ENCODE peak calls at places on chromosomes 2 and 18, in ten cellular contexts. M, N, J, V, U, R, G, A, H and B are unnamed samples.

GRCh38 chr2:236970656-236971010 is 115.1 kb upstream of the COPS8 start:
- DNase-seq in M (no peak), N (no peak), J (peak; percentile 81), V (no peak), U (no peak), R (no peak), G (no peak), A (peak; percentile 63), H (no peak), B (no peak)

GRCh38 chr18:36303203-36303844 is 5.8 kb downstream of the FHOD3 start:
- DNase-seq in M (no peak), N (no peak), J (no peak), V (peak; percentile 29), U (no peak), R (no peak), G (no peak), A (no peak), H (no peak), B (no peak)

GRCh38 chr18:74256190-74256589 is 35.6 kb downstream of the CYB5A start:
- DNase-seq in M (peak; percentile 81), N (no peak), J (no peak), V (no peak), U (no peak), R (no peak), G (peak; percentile 37), A (no peak), H (no peak), B (no peak)

GRCh38 chr2:210190345-210190744 is 19.1 kb upstream of the KANSL1L start:
- DNase-seq in M (no peak), N (no peak), J (no peak), V (no peak), U (no peak), R (no peak), G (no peak), A (no peak), H (no peak), B (no peak)

GRCh38 chr2:111694690-111695089 is 189.3 kb downstream of the ANAPC1 start:
- DNase-seq in M (no peak), N (peak; percentile 96), J (peak; percentile 100), V (no peak), U (no peak), R (peak; percentile 100), G (no peak), A (peak; percentile 100), H (peak; percentile 47), B (no peak)

GRCh38 chr2:47083886-47084682 is 71.0 kb downstream of the STPG4 start:
- DNase-seq in M (peak; percentile 53), N (no peak), J (peak; percentile 62), V (no peak), U (no peak), R (no peak), G (peak; percentile 55), A (no peak), H (no peak), B (no peak)

GRCh38 chr2:237488901-237489860 is 2.1 kb downstream of the MLPH start:
- DNase-seq in M (no peak), N (peak; percentile 65), J (peak; percentile 49), V (no peak), U (no peak), R (peak; percentile 72), G (no peak), A (peak; percentile 51), H (peak; percentile 98), B (no peak)

GRCh38 chr2:223916181-223916900 is 28.8 kb downstream of the WDFY1 start:
- DNase-seq in M (no peak), N (no peak), J (no peak), V (no peak), U (no peak), R (no peak), G (no peak), A (no peak), H (no peak), B (no peak)

GRCh38 chr2:10043256-10043905 is at the start of gene KLF11:
- DNase-seq in M (peak; percentile 99), N (peak; percentile 85), J (peak; percentile 78), V (peak; percentile 93), U (peak; percentile 88), R (peak; percentile 81), G (peak; percentile 95), A (peak; percentile 83), H (peak; percentile 72), B (peak; percentile 94)

GRCh38 chr2:10041711-10042110 is 1.6 kb upstream of the KLF11 start:
- DNase-seq in M (no peak), N (no peak), J (no peak), V (no peak), U (no peak), R (no peak), G (no peak), A (no peak), H (no peak), B (no peak)

GRCh38 chr2:10039658-10040410 is 3.5 kb upstream of the KLF11 start:
- DNase-seq in M (peak; percentile 56), N (peak; percentile 13), J (peak; percentile 55), V (no peak), U (no peak), R (peak; percentile 36), G (no peak), A (peak; percentile 46), H (no peak), B (no peak)

GRCh38 chr2:10043906-10044601 is 704 bp downstream of the KLF11 start:
- DNase-seq in M (peak; percentile 98), N (peak; percentile 91), J (peak; percentile 92), V (peak; percentile 91), U (peak; percentile 93), R (peak; percentile 87), G (peak; percentile 99), A (peak; percentile 92), H (peak; percentile 84), B (peak; percentile 93)

GRCh38 chr2:10042301-10043161 is 819 bp upstream of the KLF11 start:
- DNase-seq in M (no peak), N (peak; percentile 44), J (peak; percentile 57), V (peak; percentile 71), U (no peak), R (peak; percentile 58), G (peak; percentile 89), A (peak; percentile 61), H (peak; percentile 47), B (peak; percentile 56)
- TF ChIP-seq CTCF in M (no peak), N (no peak), J (no peak), V (no peak), U (no peak), R (no peak), G (peak; percentile 45), A (no peak), H (no peak), B (no peak)

DNA sequence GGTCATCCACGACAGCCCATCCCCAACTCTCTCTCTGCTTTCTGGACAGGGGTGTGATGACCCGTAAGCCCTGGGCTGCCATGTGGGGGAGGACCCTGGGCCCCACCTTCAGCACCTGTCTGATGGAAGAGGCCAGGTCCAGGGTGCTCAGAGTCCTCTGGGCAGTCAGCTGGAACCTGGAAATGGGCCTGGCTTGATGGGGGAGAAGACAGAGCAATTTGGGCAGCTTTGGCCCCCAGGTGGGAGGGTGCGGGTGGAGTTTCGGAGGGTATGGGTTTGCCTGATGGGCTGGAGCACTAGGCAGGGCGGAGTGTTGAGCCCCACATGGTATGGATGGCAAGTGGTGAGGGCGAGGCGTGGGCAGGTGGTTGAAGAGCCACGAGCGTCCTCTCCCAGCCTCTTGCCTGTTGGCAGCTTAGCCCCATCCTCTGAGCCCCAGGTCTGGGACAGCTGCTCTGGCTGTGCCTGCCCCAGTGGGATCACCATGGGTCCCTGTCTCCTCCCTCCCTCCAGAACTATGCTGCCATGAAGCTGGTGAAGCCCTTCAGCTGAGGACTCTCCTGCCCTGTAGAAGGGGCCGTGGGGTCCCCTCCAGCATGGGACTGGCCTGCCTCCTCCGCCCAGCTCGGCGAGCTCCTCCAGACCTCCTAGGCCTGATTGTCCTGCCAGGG is 232.7 kb downstream of the DYSF start:
- DNase-seq in M (no peak), N (no peak), J (no peak), V (no peak), U (no peak), R (no peak), G (no peak), A (no peak), H (no peak), B (no peak)
- TF ChIP-seq CTCF in M (no peak), N (no peak), J (no peak), V (no peak), U (no peak), R (no peak), G (no peak), A (no peak), H (no peak), B (no peak)

GRCh38 chr18:34807106-34807796 is 97.2 kb downstream of the DTNA start:
- DNase-seq in M (no peak), N (no peak), J (no peak), V (no peak), U (no peak), R (no peak), G (no peak), A (no peak), H (peak; percentile 39), B (no peak)

GRCh38 chr18:34808389-34808788 is 98.3 kb downstream of the DTNA start:
- DNase-seq in M (no peak), N (no peak), J (no peak), V (no peak), U (no peak), R (no peak), G (no peak), A (no peak), H (no peak), B (no peak)

GRCh38 chr18:34805117-34805882 is 95.2 kb downstream of the DTNA start:
- DNase-seq in M (no peak), N (no peak), J (no peak), V (no peak), U (no peak), R (no peak), G (no peak), A (no peak), H (no peak), B (no peak)

GRCh38 chr18:34806527-34806926 is 96.4 kb downstream of the DTNA start:
- DNase-seq in M (no peak), N (no peak), J (no peak), V (no peak), U (no peak), R (no peak), G (no peak), A (peak; percentile 21), H (no peak), B (no peak)

DNA sequence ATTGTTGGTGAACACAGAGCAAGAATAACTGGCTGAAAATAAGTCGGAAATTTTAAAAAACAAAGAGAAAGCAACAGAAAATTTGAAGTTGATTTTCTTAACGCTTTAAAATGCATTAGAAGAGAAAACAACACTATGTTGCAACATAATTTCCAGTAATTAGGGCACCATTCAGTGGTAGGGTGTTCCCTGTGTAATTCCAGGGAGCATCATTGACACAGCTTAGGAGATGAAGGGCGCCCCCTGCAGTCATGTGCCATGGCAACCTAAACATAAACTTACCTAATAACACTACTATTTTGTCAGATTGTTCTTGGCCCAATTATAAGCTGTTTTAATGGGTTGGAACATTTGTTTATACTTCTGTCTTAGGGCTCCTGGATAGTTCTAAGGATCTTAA is 99.6 kb downstream of the DTNA start:
- DNase-seq in M (peak; percentile 6), N (peak; percentile 32), J (peak; percentile 70), V (peak; percentile 34), U (no peak), R (peak; percentile 25), G (peak; percentile 55), A (peak; percentile 46), H (no peak), B (no peak)
- TF ChIP-seq CTCF in M (peak; percentile 57), N (peak; percentile 54), J (peak; percentile 74), V (peak; percentile 38), U (no peak), R (peak; percentile 50), G (peak; percentile 57), A (peak; percentile 42), H (peak; percentile 35), B (peak; percentile 15)

GRCh38 chr2:170013802-170014551 is 164.0 kb upstream of the MYO3B start:
- DNase-seq in M (peak; percentile 68), N (no peak), J (no peak), V (peak; percentile 3), U (no peak), R (peak; percentile 35), G (no peak), A (peak; percentile 48), H (no peak), B (no peak)

GRCh38 chr2:170009209-170009608 is 168.7 kb upstream of the MYO3B start:
- DNase-seq in M (no peak), N (no peak), J (no peak), V (no peak), U (no peak), R (no peak), G (no peak), A (no peak), H (no peak), B (no peak)

GRCh38 chr2:170014769-170015168 is 163.2 kb upstream of the MYO3B start:
- DNase-seq in M (no peak), N (no peak), J (no peak), V (no peak), U (no peak), R (no peak), G (no peak), A (no peak), H (no peak), B (no peak)

GRCh38 chr2:170017848-170018492 is 160.0 kb upstream of the MYO3B start:
- DNase-seq in M (no peak), N (no peak), J (no peak), V (no peak), U (no peak), R (peak; percentile 36), G (peak; percentile 45), A (peak; percentile 91), H (no peak), B (no peak)

DNA sequence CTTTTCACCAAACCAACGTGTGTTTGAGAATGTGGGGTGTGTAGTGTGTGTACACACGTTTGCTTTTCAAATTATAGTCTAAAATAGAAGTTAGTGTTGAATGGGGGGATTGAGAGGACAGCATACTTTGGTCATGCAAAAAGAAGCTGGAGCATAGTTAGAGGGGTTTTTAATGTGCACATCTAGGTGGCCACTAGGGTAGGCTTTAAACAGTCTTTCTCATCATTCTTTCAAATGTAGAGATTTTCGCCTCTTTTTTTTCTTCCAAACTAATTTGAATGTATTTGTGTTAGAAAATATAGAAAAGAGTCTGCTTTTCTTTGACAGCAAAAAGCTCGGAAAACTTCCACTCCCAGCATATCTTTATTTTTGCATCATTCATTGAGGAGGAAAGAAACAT is 165.2 kb upstream of the MYO3B start:
- DNase-seq in M (no peak), N (no peak), J (no peak), V (no peak), U (no peak), R (no peak), G (no peak), A (no peak), H (no peak), B (no peak)
- TF ChIP-seq CTCF in M (no peak), N (no peak), J (no peak), V (peak; percentile 7), U (no peak), R (no peak), G (no peak), A (no peak), H (no peak), B (no peak)